ENCODE peak calls at places on chromosomes 11 and 22, in four cellular contexts. M, Y, Z and P are unnamed samples.

GRCh38 chr11:82906931-82907330 is 5.4 kb downstream of the DDIAS start:
- DNase-seq in M (no peak), Y (no peak), Z (no peak), P (no peak)

GRCh38 chr11:128587415-128587814 is at the start of gene ETS1:
- DNase-seq in M (no peak), Y (no peak), Z (no peak), P (no peak)

GRCh38 chr11:16357776-16358175 is 1.4 kb upstream of the SOX6 start:
- DNase-seq in M (no peak), Y (no peak), Z (no peak), P (no peak)

GRCh38 chr22:40070701-40071100 is 75.9 kb downstream of the FAM83F start:
- DNase-seq in M (no peak), Y (no peak), Z (no peak), P (no peak)

GRCh38 chr11:1994121-1994520 is 3.5 kb downstream of the H19 start:
- DNase-seq in M (no peak), Y (no peak), Z (no peak), P (no peak)

GRCh38 chr11:109789911-109790310 is 303.3 kb upstream of the ZC3H12C start:
- DNase-seq in M (no peak), Y (no peak), Z (no peak), P (no peak)

GRCh38 chr22:45051946-45052345 is 42.1 kb upstream of the PHF21B start:
- DNase-seq in M (no peak), Y (no peak), Z (no peak), P (no peak)

GRCh38 chr11:18312012-18312411 is 9.9 kb downstream of the HPS5 start:
- DNase-seq in M (no peak), Y (no peak), Z (no peak), P (no peak)

GRCh38 chr11:111344032-111344431 is 35.0 kb downstream of the POU2AF1 start:
- DNase-seq in M (no peak), Y (no peak), Z (peak; percentile 81), P (no peak)

GRCh38 chr11:363948-364761 is 5.1 kb upstream of the B4GALNT4 start:
- DNase-seq in M (peak; percentile 96), Y (peak; percentile 92), Z (peak; percentile 26), P (peak; percentile 10)

GRCh38 chr11:34787899-34788298 is 128.3 kb downstream of the APIP start:
- DNase-seq in M (no peak), Y (no peak), Z (no peak), P (no peak)

GRCh38 chr11:46916669-46917108 is 1.7 kb downstream of the LRP4 start:
- DNase-seq in M (no peak), Y (peak; percentile 63), Z (peak; percentile 61), P (peak; percentile 69)

GRCh38 chr22:23263651-23264555 is 83.6 kb downstream of the BCR start:
- DNase-seq in M (no peak), Y (peak; percentile 67), Z (no peak), P (no peak)

GRCh38 chr11:122604626-122605025 is 50.9 kb upstream of the UBASH3B start:
- DNase-seq in M (no peak), Y (no peak), Z (no peak), P (no peak)

GRCh38 chr11:47980907-47981621 is 705 bp downstream of the PTPRJ start:
- DNase-seq in M (no peak), Y (peak; percentile 72), Z (peak; percentile 35), P (peak; percentile 74)

GRCh38 chr22:22348127-22348814 is 103.7 kb downstream of the VPREB1 start:
- DNase-seq in M (no peak), Y (no peak), Z (no peak), P (no peak)

GRCh38 chr11:120410622-120411380 is 74.6 kb downstream of the ARHGEF12 start:
- DNase-seq in M (no peak), Y (no peak), Z (no peak), P (no peak)

GRCh38 chr11:119635041-119635745 is 93.8 kb downstream of the NECTIN1 start:
- DNase-seq in M (no peak), Y (no peak), Z (no peak), P (no peak)

GRCh38 chr22:45009881-45010531 is at the start of gene PHF21B:
- DNase-seq in M (no peak), Y (no peak), Z (peak; percentile 66), P (peak; percentile 92)

GRCh38 chr22:44625981-44626687 is 75.9 kb upstream of the PRR5 start:
- DNase-seq in M (no peak), Y (peak; percentile 87), Z (peak; percentile 74), P (peak; percentile 82)

GRCh38 chr11:95337175-95337957 is 106.4 kb upstream of the SESN3 start:
- DNase-seq in M (peak; percentile 78), Y (peak; percentile 74), Z (peak; percentile 62), P (peak; percentile 22)

GRCh38 chr11:82024760-82025159 is 708.9 kb downstream of the FAM181B start:
- DNase-seq in M (no peak), Y (no peak), Z (no peak), P (no peak)

GRCh38 chr11:65366340-65366773 is 11.8 kb downstream of the TIGD3 start:
- DNase-seq in M (no peak), Y (peak; percentile 70), Z (no peak), P (no peak)

GRCh38 chr11:45906096-45906682 is 882 bp downstream of the FREY1 start:
- DNase-seq in M (no peak), Y (peak; percentile 63), Z (no peak), P (no peak)

GRCh38 chr22:20424937-20425587 is 12.6 kb downstream of the SCARF2 start:
- DNase-seq in M (peak; percentile 21), Y (no peak), Z (peak; percentile 53), P (no peak)

GRCh38 chr11:103648670-103649400 is 387.6 kb upstream of the DDI1 start:
- DNase-seq in M (no peak), Y (no peak), Z (no peak), P (no peak)

GRCh38 chr11:68128682-68129327 is 7.6 kb upstream of the CHKA start:
- DNase-seq in M (no peak), Y (peak; percentile 86), Z (peak; percentile 74), P (no peak)

GRCh38 chr11:90908074-90908473 is 685.2 kb upstream of the CHORDC1 start:
- DNase-seq in M (no peak), Y (no peak), Z (no peak), P (no peak)

GRCh38 chr11:69773626-69774353 is 1.4 kb downstream of the FGF4 start:
- DNase-seq in M (no peak), Y (no peak), Z (no peak), P (no peak)

GRCh38 chr11:69771466-69771865 is 3.7 kb downstream of the FGF4 start:
- DNase-seq in M (no peak), Y (no peak), Z (no peak), P (no peak)

GRCh38 chr11:69774354-69775162 is 583 bp downstream of the FGF4 start:
- DNase-seq in M (no peak), Y (no peak), Z (no peak), P (peak; percentile 41)

GRCh38 chr11:69772646-69773045 is 2.5 kb downstream of the FGF4 start:
- DNase-seq in M (no peak), Y (no peak), Z (no peak), P (no peak)

DNA sequence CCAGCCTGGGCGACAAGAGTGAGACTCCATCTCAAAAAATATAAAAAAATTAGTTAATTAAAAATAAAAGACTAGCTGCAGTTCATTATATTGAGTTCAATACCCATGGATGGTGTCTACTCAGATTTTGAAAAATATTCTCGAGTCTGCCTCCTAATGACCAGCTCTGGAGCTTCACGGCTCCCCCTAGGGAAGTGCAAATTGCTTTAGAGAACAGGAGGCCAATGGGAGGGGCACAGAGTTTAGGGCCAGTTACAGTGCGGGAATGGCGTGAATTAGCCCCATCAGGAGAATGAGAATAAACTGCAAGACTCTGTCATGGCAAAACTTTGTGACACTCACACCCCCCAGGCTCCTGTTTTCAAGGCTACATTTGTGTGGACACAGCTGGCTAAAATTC is 4.6 kb downstream of the FGF4 start:
- DNase-seq in M (no peak), Y (no peak), Z (no peak), P (no peak)
- TF ChIP-seq CTCF in M (no peak), Y (no peak), Z (no peak), P (no peak)

DNA sequence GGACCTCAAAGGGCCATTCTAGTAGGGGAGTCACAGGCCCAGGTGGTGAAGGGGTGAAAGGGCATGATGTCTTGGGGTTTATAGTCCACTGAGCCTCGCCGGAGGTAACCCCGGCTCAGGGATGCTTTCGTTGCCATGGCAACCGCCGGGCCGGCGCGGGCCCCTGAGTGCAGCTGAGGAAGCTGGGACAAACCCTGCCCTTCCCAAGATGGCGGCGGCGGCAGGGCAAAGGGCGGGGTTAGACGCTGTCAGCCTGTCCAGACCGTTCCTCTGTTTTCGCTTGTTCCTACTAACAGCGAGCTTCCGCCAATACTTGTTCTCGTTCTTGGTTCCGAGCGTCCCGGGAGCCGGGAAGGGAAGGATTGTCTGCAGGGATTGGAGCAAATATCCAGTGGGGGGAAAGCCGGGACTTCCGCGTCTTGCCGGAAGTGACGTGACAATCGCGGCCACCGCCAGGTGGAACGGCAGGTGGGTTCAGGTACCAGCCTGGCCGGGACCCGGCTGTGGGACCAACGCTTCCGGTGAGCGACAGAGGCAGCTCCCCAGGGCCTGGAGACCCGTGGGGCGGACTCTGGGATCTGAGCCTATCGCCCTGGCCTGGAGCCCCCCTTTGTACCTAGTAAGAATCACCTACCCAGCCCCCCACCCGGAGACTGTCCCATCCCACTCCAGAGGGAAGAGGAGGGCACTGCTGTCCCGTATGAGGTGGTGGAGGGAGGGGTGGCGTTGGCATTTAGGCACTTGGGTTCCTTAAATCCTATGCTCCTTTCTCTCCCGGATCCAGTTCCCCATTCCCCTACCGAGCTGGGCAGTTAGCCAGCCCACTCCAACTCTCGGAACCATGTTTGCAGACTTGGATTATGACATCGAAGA is at the start of gene PICK1:
- DNase-seq in M (no peak), Y (peak; percentile 90), Z (peak; percentile 90), P (peak; percentile 86)
- TF ChIP-seq CTCF in M (peak; percentile 17), Y (no peak), Z (no peak), P (no peak)

DNA sequence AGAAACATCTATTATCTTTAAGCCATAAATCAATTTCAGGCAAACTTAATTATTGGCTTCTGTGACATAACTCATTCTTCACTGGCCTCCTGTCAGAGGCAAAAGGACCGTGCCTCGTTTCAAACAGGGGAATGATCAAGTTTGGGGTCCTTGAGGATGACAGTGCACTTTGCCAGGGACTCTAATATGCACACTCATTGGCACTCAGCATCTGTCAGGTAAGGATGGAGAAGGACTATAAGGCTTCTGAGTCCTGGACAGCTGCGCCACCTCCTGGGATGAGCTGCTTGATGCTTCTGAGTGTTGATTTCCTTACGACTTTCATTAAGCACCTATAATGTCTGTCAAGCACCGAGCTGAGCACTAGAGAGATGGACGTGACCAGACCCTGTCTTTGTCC is 20.2 kb downstream of the BPIFC start:
- DNase-seq in M (no peak), Y (peak; percentile 73), Z (no peak), P (no peak)
- TF ChIP-seq CTCF in M (peak; percentile 74), Y (peak; percentile 31), Z (no peak), P (no peak)

DNA sequence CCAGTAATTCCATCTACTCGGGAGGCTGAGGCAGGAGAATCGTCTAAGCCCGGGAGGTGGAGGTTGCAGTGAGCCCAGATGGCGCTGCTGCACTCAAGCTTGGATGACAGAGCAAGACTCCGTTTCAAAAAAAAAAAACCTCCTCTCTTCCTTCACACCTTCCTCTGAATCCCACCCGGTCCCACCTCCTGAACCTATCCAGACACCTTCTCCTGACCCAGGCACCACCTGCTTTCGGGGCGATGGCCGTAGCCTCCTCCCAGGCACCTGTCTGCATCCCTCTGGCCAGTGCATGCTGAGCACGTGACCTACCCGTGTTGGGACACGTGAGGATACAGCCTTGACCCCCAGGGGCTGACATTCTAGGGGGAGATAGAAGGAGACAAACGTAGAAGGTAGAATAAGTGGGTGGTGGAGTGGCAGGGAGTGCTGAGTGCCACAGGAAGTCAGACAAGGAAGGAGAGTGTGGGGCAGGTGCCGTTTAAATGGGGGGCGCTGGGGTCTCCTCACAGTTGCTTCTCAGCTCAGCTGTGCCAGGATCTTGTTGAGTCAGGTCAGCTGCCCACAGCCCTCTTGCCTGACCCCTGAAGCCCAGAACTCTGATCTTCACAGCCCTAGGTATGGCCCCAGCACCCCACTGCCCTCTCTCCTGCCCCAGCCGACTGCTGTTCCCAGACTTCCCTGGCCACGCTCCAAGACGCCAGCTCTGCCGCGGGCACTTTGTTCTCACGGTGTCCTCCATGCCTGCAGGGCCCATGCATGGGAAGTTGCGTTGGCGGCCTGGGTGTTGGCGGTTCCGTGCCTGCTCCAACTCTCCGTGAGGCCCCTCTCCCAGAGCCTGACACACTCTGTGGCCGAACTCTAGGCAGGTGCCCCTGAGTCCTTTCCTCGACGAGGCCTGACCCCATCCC is 1.2 kb upstream of the MIOX start:
- DNase-seq in M (no peak), Y (peak; percentile 75), Z (no peak), P (no peak)
- TF ChIP-seq CTCF in M (no peak), Y (no peak), Z (no peak), P (no peak)